ENCODE peak calls at places on chromosome 12, in eight cellular contexts. A, H, Y, X, D, Q, P and F are unnamed samples.

GRCh38 chr12:10211975-10212622 is 578 bp upstream of the GABARAPL1 start:
- DNase-seq in X (peak; percentile 98), Y (peak; percentile 97), Q (peak; percentile 94), D (peak; percentile 93), A (peak; percentile 97), H (peak; percentile 98), P (peak; percentile 91), F (peak; percentile 99)

GRCh38 chr12:131796754-131797587 is 31.2 kb upstream of the MMP17 start:
- DNase-seq in Y (no peak), D (no peak), X (no peak), A (no peak), Q (peak; percentile 66), P (no peak), H (no peak), F (no peak)

GRCh38 chr12:95802482-95803264 is 12.1 kb upstream of the NTN4 start:
- DNase-seq in H (no peak), Y (no peak), Q (no peak), D (no peak), P (no peak), A (no peak), X (no peak), F (peak; percentile 65)

GRCh38 chr12:130796985-130797686 is 41.9 kb downstream of the STX2 start:
- DNase-seq in D (no peak), X (no peak), Q (no peak), A (no peak), P (no peak), H (no peak), Y (no peak), F (no peak)

GRCh38 chr12:118034429-118035193 is 18.1 kb downstream of the RFC5 start:
- DNase-seq in Q (peak; percentile 65), P (no peak), Y (no peak), X (no peak), D (peak; percentile 11), H (no peak), A (no peak), F (peak; percentile 37)

GRCh38 chr12:127567531-127567930 is 699.4 kb upstream of the TMEM132C start:
- DNase-seq in Q (no peak), P (no peak), H (no peak), D (no peak), X (no peak), Y (no peak), A (no peak), F (no peak)

GRCh38 chr12:76920182-76921014 is 41.6 kb upstream of the CSRP2 start:
- DNase-seq in Y (no peak), P (no peak), X (no peak), H (no peak), A (no peak), Q (peak; percentile 35), D (no peak), F (no peak)

GRCh38 chr12:113591480-113591971 is 119.9 kb upstream of the LHX5 start:
- DNase-seq in Y (no peak), D (peak; percentile 26), P (no peak), H (no peak), X (no peak), A (no peak), Q (peak; percentile 71), F (no peak)

GRCh38 chr12:77943466-77943865 is 112.8 kb downstream of the NAV3 start:
- DNase-seq in D (no peak), Q (no peak), Y (no peak), A (no peak), P (no peak), H (no peak), X (no peak), F (no peak)

GRCh38 chr12:108193922-108194321 is 64.8 kb downstream of the WSCD2 start:
- DNase-seq in A (no peak), Y (no peak), P (no peak), D (peak; percentile 49), Q (peak; percentile 74), H (no peak), X (no peak), F (no peak)

GRCh38 chr12:78120866-78121590 is 290.3 kb downstream of the NAV3 start:
- DNase-seq in Y (no peak), H (no peak), D (no peak), A (no peak), Q (no peak), P (no peak), X (no peak), F (no peak)

GRCh38 chr12:18651525-18651924 is 86.3 kb downstream of the PLCZ1 start:
- DNase-seq in P (no peak), Q (no peak), Y (no peak), H (no peak), X (no peak), A (no peak), D (no peak), F (no peak)

GRCh38 chr12:100593490-100593889 is 20.0 kb downstream of the GAS2L3 start:
- DNase-seq in X (no peak), D (no peak), Q (no peak), P (no peak), H (no peak), A (no peak), Y (no peak), F (no peak)

GRCh38 chr12:64701283-64701682 is 57.9 kb downstream of the GNS start:
- DNase-seq in P (no peak), A (no peak), Y (no peak), D (no peak), Q (no peak), H (no peak), X (no peak), F (no peak)

GRCh38 chr12:132055535-132056096 is 88.5 kb downstream of the DDX51 start:
- DNase-seq in Q (no peak), Y (no peak), H (no peak), X (no peak), A (no peak), P (no peak), D (no peak), F (no peak)

GRCh38 chr12:12007001-12007712 is 63.6 kb upstream of the BCL2L14 start:
- DNase-seq in X (no peak), Y (no peak), Q (no peak), H (no peak), D (no peak), A (no peak), P (no peak), F (no peak)

GRCh38 chr12:12007713-12008231 is 63.0 kb upstream of the BCL2L14 start:
- DNase-seq in Q (no peak), H (no peak), Y (no peak), A (no peak), X (no peak), D (no peak), P (no peak), F (no peak)

GRCh38 chr12:12010277-12011031 is 60.3 kb upstream of the BCL2L14 start:
- DNase-seq in H (no peak), X (peak; percentile 38), A (peak; percentile 69), D (no peak), Q (no peak), P (no peak), Y (peak; percentile 55), F (no peak)

GRCh38 chr12:12008931-12009611 is 61.7 kb upstream of the BCL2L14 start:
- DNase-seq in D (peak; percentile 24), H (no peak), A (no peak), Y (no peak), Q (peak; percentile 86), X (peak; percentile 31), P (no peak), F (no peak)

DNA sequence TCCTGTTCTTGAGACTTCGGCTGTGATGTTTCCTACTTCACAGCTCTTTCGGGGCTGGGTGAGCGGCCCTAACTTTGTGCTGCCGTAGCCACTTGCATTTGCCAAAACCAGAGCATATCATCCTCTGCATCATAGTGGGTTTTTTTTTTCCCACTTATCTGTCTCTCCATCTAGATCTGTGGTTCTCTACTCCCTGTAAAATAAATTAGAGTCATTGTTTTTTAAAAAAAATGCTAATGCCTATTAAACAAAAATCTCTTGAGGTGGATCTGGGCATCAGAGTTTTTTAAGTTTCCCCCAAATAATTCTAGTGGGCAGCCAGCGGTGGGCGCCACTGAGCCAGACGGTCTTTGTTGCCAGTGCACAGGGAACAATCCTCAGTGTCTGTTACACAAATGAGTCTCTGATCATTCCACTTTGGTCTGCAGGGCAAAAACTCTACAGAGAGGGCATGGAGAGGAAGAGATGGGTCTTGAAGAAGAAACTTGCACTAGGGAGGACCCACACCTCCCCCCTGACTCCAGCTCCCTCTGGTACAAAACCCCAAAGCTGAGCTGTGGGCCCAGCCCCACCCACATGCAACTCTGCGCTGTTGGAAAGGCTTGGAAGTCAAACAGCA is 62.4 kb upstream of the BCL2L14 start:
- DNase-seq in A (no peak), D (no peak), Q (peak; percentile 41), X (no peak), Y (no peak), P (no peak), H (no peak), F (no peak)
- TF ChIP-seq CTCF in A (no peak), D (peak; percentile 67), Q (peak; percentile 71), X (no peak), Y (no peak), P (peak; percentile 62), H (no peak), F (peak; percentile 24)

GRCh38 chr12:123972448-123973401 is at the start of the genes CCDC92 and ZNF664:
- DNase-seq in Y (peak; percentile 73), D (peak; percentile 98), Q (peak; percentile 93), H (peak; percentile 98), P (peak; percentile 98), X (peak; percentile 98), A (peak; percentile 94), F (peak; percentile 80)
- TF ChIP-seq CTCF in Y (peak; percentile 15), D (no peak), Q (peak; percentile 39), H (peak; percentile 37), P (peak; percentile 37), X (no peak), A (no peak), F (no peak)

DNA sequence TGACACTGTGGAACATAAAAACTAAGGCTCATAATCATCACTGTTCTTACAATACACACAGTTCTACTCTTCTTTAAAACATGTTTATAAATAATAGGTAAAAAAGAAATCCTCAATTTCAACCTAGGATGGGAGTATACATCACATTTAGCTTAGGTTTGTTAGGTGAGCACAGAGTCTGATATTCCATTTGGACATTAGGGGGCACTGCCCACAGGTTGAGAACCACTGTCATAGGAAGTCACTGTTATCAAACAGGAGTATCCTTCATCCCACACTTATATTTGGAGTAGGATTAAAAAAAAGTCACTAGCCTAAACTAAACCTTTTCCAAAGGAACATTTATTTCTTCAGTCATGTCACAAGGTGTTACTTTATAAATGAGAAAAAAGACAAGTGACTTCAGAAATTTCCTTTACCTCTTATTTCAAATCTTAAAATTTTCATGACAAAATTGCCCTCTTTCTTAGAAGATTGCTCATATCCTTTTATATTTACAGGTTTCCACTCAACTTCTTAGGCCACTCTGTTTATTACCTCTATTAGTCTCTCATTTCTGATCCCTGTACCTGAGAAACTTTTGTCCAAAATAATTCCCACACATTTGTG is 240.6 kb downstream of the CPNE8 start:
- DNase-seq in Q (peak; percentile 49), A (no peak), H (no peak), D (peak; percentile 12), P (no peak), X (no peak), Y (no peak), F (no peak)
- TF ChIP-seq CTCF in Q (peak; percentile 70), A (peak; percentile 32), H (peak; percentile 66), D (peak; percentile 49), P (peak; percentile 70), X (peak; percentile 37), Y (no peak), F (no peak)

GRCh38 chr12:116157845-116158267 is 119.6 kb downstream of the MED13L start:
- DNase-seq in A (no peak), P (no peak), D (no peak), Y (no peak), X (no peak), H (no peak), Q (peak; percentile 53), F (no peak)
- TF ChIP-seq CTCF in A (no peak), P (no peak), D (no peak), Y (no peak), X (no peak), H (no peak), Q (no peak), F (no peak)